ENCODE peak calls at places on chromosome 16, in seven cellular contexts. J is dorsolateral prefrontal cortex, O is IMR-90, B is spleen, N is ascending aorta, Y is AG04450, G is tibial artery. P is an unnamed sample.

GRCh38 chr16:10866196-10866976 is 10.6 kb upstream of the CIITA start:
- DNase-seq in Y (no peak), O (no peak), N (no peak), G (peak), B (no peak), J (no peak), P (no peak)

GRCh38 chr16:89095401-89095974 is 1.8 kb downstream of the ACSF3 start:
- DNase-seq in N (no peak), B (no peak), J (no peak), Y (no peak), O (no peak), G (no peak), P (no peak)

GRCh38 chr16:12412890-12413289 is 390.8 kb downstream of the CPPED1 start:
- DNase-seq in N (no peak), J (no peak), O (no peak), G (no peak), B (no peak), Y (no peak), P (no peak)

GRCh38 chr16:16857603-16858283 is 478.8 kb downstream of the NPIPA7 start:
- DNase-seq in N (no peak), O (no peak), J (no peak), Y (no peak), B (no peak), G (no peak), P (peak)

GRCh38 chr16:31875112-31875803 is 1.7 kb downstream of the ZNF267 start:
- DNase-seq in G (no peak), O (peak), B (no peak), Y (no peak), J (no peak), N (no peak), P (no peak)

GRCh38 chr16:53232826-53233529 is 178.2 kb downstream of the CHD9 start:
- DNase-seq in B (no peak), N (no peak), Y (no peak), J (no peak), O (no peak), G (no peak), P (no peak)

GRCh38 chr16:3912897-3913296 is 32.4 kb upstream of the CREBBP start:
- DNase-seq in J (no peak), Y (no peak), O (no peak), B (no peak), N (no peak), G (no peak), P (no peak)

GRCh38 chr16:4882261-4882632 is 35.0 kb downstream of the UBN1 start:
- DNase-seq in J (no peak), B (no peak), N (no peak), G (no peak), O (peak), Y (no peak), P (no peak)

GRCh38 chr16:53922067-53922804 is 218.3 kb downstream of the FTO start:
- DNase-seq in G (no peak), N (no peak), O (peak), J (no peak), B (no peak), Y (no peak), P (no peak)

GRCh38 chr16:27313422-27314160 is at the start of gene IL4R:
- DNase-seq in J (no peak), Y (peak), B (peak), G (peak), O (peak), N (peak), P (peak)

GRCh38 chr16:83803811-83804210 is 4.0 kb upstream of the HSBP1 start:
- DNase-seq in J (no peak), G (no peak), O (no peak), N (no peak), B (no peak), Y (no peak), P (peak)

GRCh38 chr16:3127745-3128144 is 7.1 kb upstream of the ZNF213 start:
- DNase-seq in O (no peak), J (no peak), G (no peak), Y (no peak), B (no peak), N (no peak), P (no peak)

GRCh38 chr16:23143391-23143790 is 5.9 kb downstream of the USP31 start:
- DNase-seq in O (no peak), Y (no peak), B (no peak), N (no peak), J (no peak), G (no peak), P (no peak)

GRCh38 chr16:10743227-10743609 is 424 bp upstream of the NUBP1 start:
- DNase-seq in B (no peak), Y (no peak), G (no peak), J (no peak), O (no peak), N (no peak), P (no peak)

GRCh38 chr16:85196976-85197375 is 84.7 kb upstream of the CIBAR2 start:
- DNase-seq in G (no peak), Y (no peak), J (no peak), B (no peak), O (no peak), N (no peak), P (no peak)

GRCh38 chr16:69107311-69107962 is 2.0 kb downstream of the HAS3 start:
- DNase-seq in J (no peak), B (peak), O (no peak), Y (no peak), N (no peak), G (no peak), P (no peak)

GRCh38 chr16:79339863-79340262 is 260.7 kb downstream of the MAF start:
- DNase-seq in B (no peak), J (no peak), G (no peak), Y (no peak), O (no peak), N (no peak), P (no peak)

GRCh38 chr16:65212791-65213190 is 90.9 kb upstream of the CDH11 start:
- DNase-seq in Y (no peak), J (no peak), G (no peak), O (no peak), N (no peak), B (no peak), P (no peak)
- H3K27ac ChIP-seq in Y (no peak), J (no peak), G (no peak), O (no peak), N (no peak), B (no peak), P (no peak)

DNA sequence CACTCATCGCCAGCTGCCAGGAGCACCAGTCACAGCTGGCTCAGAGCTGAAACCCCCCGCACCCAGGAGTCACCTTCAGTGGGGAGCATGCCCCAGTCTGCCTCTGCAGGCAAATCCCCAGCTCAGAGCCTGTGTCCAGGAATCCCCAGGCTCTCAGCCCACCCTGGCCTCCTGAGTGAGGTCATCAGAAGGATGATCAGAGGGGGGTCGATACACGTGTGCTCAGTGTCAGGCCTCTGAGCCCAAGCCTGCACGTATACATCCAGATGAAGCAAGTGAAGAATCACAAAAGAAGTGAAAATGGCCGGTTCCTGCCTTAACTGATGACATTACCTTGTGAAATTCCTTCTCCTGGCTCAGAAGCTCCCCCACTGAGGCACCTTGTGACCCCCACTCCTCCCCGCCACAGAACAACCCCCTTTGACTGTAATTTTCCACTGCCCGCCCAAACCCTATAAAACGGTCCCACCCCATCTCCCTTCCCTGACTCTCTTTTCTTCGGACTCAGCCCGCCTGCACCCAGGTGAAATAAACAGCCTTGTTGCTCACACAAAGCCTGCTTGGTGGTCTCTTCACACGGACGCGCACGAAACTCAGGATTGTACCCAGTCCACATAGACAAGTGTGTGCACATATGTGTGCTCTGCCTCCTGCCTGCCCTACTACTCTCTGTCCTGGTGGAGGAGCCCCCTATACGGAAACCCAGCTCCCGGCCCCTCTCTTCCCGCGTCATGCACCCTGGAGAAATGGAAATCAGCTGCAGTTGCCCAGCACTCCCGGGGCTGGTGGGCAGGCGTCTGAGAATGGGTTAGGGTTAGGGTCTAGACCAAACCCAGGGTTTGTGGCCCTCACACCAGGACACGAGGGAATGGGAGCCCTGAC is 2.2 kb upstream of the RHBDF1 start:
- DNase-seq in O (no peak), J (no peak), Y (no peak), G (no peak), B (no peak), N (no peak), P (no peak)
- H3K27ac ChIP-seq in O (peak), J (no peak), Y (peak), G (peak), B (peak), N (peak), P (peak)

GRCh38 chr16:75093598-75094540 is 22.7 kb downstream of the LDHD start:
- DNase-seq in G (no peak), O (no peak), Y (no peak), B (no peak), J (no peak), N (no peak), P (no peak)

GRCh38 chr16:75095204-75095621 is 21.4 kb downstream of the LDHD start:
- DNase-seq in B (no peak), N (no peak), J (no peak), O (no peak), G (no peak), Y (no peak), P (no peak)

GRCh38 chr16:75097191-75097761 is 19.3 kb downstream of the LDHD start:
- DNase-seq in B (no peak), O (no peak), Y (no peak), N (no peak), J (no peak), G (no peak), P (no peak)

GRCh38 chr16:75096730-75097129 is 19.9 kb downstream of the LDHD start:
- DNase-seq in Y (no peak), N (no peak), G (no peak), O (no peak), J (no peak), B (no peak), P (peak)

DNA sequence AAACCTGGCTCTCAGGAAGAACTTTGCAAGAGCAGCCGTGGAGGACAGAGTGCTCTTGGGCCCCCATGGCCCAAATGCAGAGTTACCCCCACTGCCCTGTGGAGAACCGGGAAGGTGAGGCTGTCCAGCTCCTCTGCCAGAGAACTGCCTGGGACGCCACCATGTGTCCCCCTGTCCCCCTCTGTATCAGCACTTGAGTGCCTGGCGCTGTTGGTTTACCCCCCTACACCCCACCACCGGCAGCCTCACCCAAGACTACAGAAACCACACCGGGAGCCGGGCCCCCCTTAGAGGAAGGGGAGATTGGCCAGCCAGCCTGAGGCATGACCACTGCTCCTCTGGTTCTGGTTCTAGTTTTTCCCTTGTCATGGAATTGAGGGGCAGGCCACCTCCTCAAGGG is 20.9 kb downstream of the LDHD start:
- DNase-seq in O (no peak), J (no peak), G (no peak), Y (no peak), N (no peak), B (no peak), P (no peak)
- H3K27ac ChIP-seq in O (no peak), J (peak), G (no peak), Y (no peak), N (no peak), B (no peak), P (no peak)

GRCh38 chr16:30741461-30741914 is 6.7 kb upstream of the PHKG2 start:
- DNase-seq in N (no peak), Y (peak), O (peak), J (no peak), B (no peak), G (no peak), P (peak)
- H3K27ac ChIP-seq in N (peak), Y (peak), O (peak), J (no peak), B (no peak), G (peak), P (peak)

DNA sequence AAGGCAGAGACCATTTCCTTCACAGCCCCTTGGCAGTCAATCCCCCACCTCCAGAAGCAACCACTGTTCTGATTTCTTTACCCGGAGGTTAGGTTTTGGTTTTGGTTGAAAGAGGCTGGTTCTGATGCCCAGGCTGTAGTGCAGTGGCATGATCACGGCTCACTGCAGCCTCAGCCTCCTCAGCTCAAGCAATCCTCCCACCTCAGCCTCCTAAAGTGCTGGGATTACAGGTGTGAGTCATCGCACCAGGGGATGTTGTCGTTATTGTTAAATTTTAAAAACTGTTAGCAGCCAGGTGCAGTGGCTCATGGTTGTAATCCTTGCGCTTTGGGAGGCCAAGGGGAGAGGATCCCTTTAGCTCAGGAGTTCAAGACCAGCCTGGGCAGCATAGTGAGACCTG is 3.0 kb upstream of the CTRB2 start:
- DNase-seq in G (no peak), O (no peak), N (no peak), Y (no peak), B (no peak), J (no peak), P (no peak)
- H3K27ac ChIP-seq in G (no peak), O (no peak), N (no peak), Y (no peak), B (no peak), J (no peak), P (no peak)

P was measured in prostate gland.